ENCODE peak calls at places on chromosomes 3 and 15, in nine cellular contexts. J, U, B, W, V, N, P, M and T are unnamed samples.

GRCh38 chr15:34890424-34890823 is 79.1 kb downstream of the AQR start:
- DNase-seq in J (no peak), B (no peak), M (no peak), W (no peak), U (peak; percentile 22), N (no peak), P (no peak), V (no peak), T (no peak)

GRCh38 chr3:43995078-43995928 is 246.4 kb upstream of the TOPAZ1 start:
- DNase-seq in B (peak; percentile 37), W (no peak), M (no peak), U (peak; percentile 70), J (no peak), N (peak; percentile 65), P (no peak), V (no peak), T (no peak)

GRCh38 chr3:25661694-25662455 is 2.8 kb downstream of the TOP2B start:
- DNase-seq in U (peak; percentile 43), P (no peak), N (peak; percentile 65), M (no peak), W (no peak), B (no peak), V (no peak), J (no peak), T (no peak)

GRCh38 chr3:46261926-46262594 is 19.8 kb downstream of the CCR3 start:
- DNase-seq in J (no peak), U (peak; percentile 25), M (no peak), W (no peak), B (no peak), N (no peak), P (no peak), V (no peak), T (no peak)

GRCh38 chr3:65950340-65951326 is 88.1 kb downstream of the MAGI1 start:
- DNase-seq in B (no peak), V (no peak), N (no peak), J (no peak), M (no peak), U (no peak), W (no peak), P (no peak), T (no peak)

GRCh38 chr15:62591842-62592838 is 427.1 kb upstream of the C2CD4B start:
- DNase-seq in W (no peak), P (no peak), J (no peak), N (no peak), U (peak; percentile 47), V (no peak), M (no peak), B (no peak), T (no peak)

GRCh38 chr3:50550079-50550736 is 17.3 kb downstream of the C3orf18 start:
- DNase-seq in V (peak; percentile 5), M (peak; percentile 63), N (peak; percentile 59), U (peak; percentile 55), W (peak; percentile 24), B (peak; percentile 75), J (peak; percentile 49), P (peak; percentile 60), T (peak; percentile 62)

GRCh38 chr3:149566296-149566945 is 91.4 kb downstream of the WWTR1 start:
- DNase-seq in B (no peak), M (no peak), V (no peak), N (no peak), U (peak; percentile 75), J (no peak), P (no peak), W (no peak), T (no peak)

GRCh38 chr3:179324270-179324754 is 1.5 kb downstream of the ZNF639 start:
- DNase-seq in P (no peak), J (no peak), B (no peak), V (no peak), U (peak; percentile 81), N (peak; percentile 48), W (no peak), M (no peak), T (no peak)

GRCh38 chr3:146218880-146219866 is 31.7 kb downstream of the PLSCR4 start:
- DNase-seq in J (peak; percentile 15), B (no peak), M (peak; percentile 45), P (peak; percentile 73), U (peak; percentile 61), V (no peak), W (no peak), N (peak; percentile 40), T (peak; percentile 58)

GRCh38 chr3:66165679-66166078 is 55.1 kb upstream of the SLC25A26 start:
- DNase-seq in U (no peak), B (no peak), N (no peak), M (no peak), P (no peak), J (no peak), V (no peak), W (no peak), T (no peak)

GRCh38 chr3:66856555-66856954 is 141.6 kb upstream of the KBTBD8 start:
- DNase-seq in B (no peak), W (no peak), V (no peak), J (no peak), P (no peak), M (no peak), U (no peak), N (peak; percentile 7), T (no peak)

GRCh38 chr15:51492528-51492927 is 130.0 kb downstream of the DMXL2 start:
- DNase-seq in J (no peak), N (no peak), B (no peak), M (peak; percentile 19), U (no peak), W (no peak), P (no peak), V (no peak), T (no peak)

GRCh38 chr3:55183259-55183658 is 255.4 kb upstream of the LRTM1 start:
- DNase-seq in B (no peak), J (no peak), W (no peak), V (no peak), M (no peak), U (no peak), P (no peak), N (no peak), T (no peak)

GRCh38 chr3:44926172-44926571 is 49.8 kb downstream of the ZDHHC3 start:
- DNase-seq in J (no peak), U (no peak), M (no peak), B (no peak), W (no peak), V (no peak), N (no peak), P (no peak), T (no peak)

GRCh38 chr3:80677796-80678195 is 910.0 kb upstream of the ROBO1 start:
- DNase-seq in V (no peak), B (no peak), M (no peak), W (no peak), P (no peak), N (no peak), U (peak; percentile 64), J (no peak), T (no peak)

GRCh38 chr3:119716998-119717397 is 14.2 kb downstream of the CFAP91 start:
- DNase-seq in P (peak; percentile 27), B (no peak), V (no peak), N (no peak), M (peak; percentile 71), J (peak; percentile 13), W (no peak), U (no peak), T (peak; percentile 79)

GRCh38 chr3:17431004-17431403 is 311.4 kb downstream of the TBC1D5 start:
- DNase-seq in U (peak; percentile 56), W (no peak), N (peak; percentile 29), P (no peak), B (no peak), J (no peak), M (no peak), V (no peak), T (no peak)

GRCh38 chr3:48405971-48406370 is 23.9 kb downstream of the PLXNB1 start:
- DNase-seq in U (no peak), W (no peak), P (no peak), M (no peak), B (no peak), J (no peak), N (no peak), V (no peak), T (no peak)

DNA sequence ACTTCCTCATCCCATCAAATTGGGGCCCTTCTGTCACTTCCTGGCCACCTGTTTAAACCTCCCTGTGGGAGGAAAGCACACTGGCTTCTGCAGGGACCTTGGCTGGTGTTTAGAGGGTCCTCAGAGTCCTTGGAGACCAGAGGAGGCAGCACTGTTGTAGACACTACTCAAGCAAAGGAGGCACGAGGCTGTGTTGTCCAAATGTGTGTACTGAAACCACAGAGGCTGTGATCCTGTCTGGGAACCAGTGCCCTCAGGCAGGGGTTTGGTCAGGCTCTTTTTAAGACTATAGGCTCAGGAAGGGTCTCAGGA is 12.4 kb upstream of the SEC13 start:
- DNase-seq in P (no peak), N (peak; percentile 22), V (no peak), J (no peak), B (no peak), W (no peak), U (no peak), M (no peak), T (no peak)
- H3K27ac ChIP-seq in P (no peak overlapping the region), N (no peak overlapping the region), V (no peak overlapping the region), J (peak overlapping the region; percentile 87), B (no peak overlapping the region), W (no peak overlapping the region), U (no peak overlapping the region), M (no peak overlapping the region), T (no peak overlapping the region)

DNA sequence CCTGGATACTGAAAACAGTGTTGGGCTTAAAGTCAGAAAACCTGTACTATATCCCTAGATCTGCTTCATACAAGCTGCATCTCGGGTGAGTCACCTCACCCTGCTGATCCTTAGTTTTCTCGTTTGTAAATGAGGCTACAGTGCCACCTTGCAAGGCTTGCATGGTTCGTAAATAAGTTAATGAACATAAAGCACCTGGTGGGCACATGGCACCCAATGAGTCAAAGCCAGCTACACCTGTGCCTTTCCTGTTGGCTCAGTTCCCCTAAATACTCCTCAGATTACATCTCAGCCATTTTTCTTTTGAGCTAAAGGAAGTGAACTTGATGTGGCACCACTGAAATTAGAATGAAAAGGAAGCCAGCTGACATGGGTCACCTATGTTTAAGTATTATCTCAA is 26.5 kb downstream of the RTP1 start:
- DNase-seq in J (no peak), V (no peak), U (peak; percentile 23), W (no peak), P (no peak), N (peak; percentile 18), M (no peak), B (no peak), T (no peak)
- H3K27ac ChIP-seq in J (no peak overlapping the region), V (no peak overlapping the region), U (no peak overlapping the region), W (no peak overlapping the region), P (no peak overlapping the region), N (no peak overlapping the region), M (no peak overlapping the region), B (no peak overlapping the region), T (no peak overlapping the region)

DNA sequence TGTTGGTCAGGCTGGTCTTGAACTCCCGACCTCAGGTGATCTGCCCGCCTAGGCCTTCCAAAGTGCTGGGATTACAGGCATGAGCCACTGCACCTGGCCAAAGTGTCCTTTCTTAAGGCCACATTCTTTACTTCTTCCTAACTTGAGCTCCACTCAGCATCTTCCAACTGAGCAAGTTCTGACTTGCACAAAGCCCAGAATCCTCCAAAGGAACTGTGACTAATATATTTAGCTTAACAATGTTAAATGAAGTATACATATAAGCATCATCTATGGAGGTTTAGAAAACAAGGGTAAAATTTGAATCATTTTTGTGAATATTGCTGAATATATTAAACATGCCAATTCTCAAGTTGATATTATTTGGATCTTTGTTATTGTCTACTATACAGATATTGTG is 93.7 kb downstream of the SHQ1 start:
- DNase-seq in M (no peak), V (no peak), N (no peak), B (no peak), P (no peak), J (no peak), U (no peak), W (no peak), T (no peak)
- H3K27ac ChIP-seq in M (no peak overlapping the region), V (no peak overlapping the region), N (no peak overlapping the region), B (no peak overlapping the region), P (no peak overlapping the region), J (no peak overlapping the region), U (no peak overlapping the region), W (no peak overlapping the region), T (no peak overlapping the region)

GRCh38 chr3:127814325-127814781 is 8.0 kb downstream of the MGLL start:
- DNase-seq in U (no peak), W (no peak), J (no peak), N (no peak), B (no peak), V (no peak), P (no peak), M (no peak), T (no peak)
- H3K27ac ChIP-seq in U (no peak overlapping the region), W (no peak overlapping the region), J (no peak overlapping the region), N (no peak overlapping the region), B (no peak overlapping the region), V (peak overlapping the region; percentile 40), P (no peak overlapping the region), M (no peak overlapping the region), T (no peak overlapping the region)